ENCODE peak calls at places on chromosomes 3 and 15, in seven cellular contexts. One of them, this sample, is unnamed.
A peak's percentile ranks its signal among the peaks of the same experiment; 100 is the strongest.

GRCh38 chr3:132556467-132557159 is 40.5 kb upstream of the ACKR4 start:
- DNase-seq in CD8-positive, alpha-beta T cell: no peak
- DNase-seq in ovary: no peak
- DNase-seq in left ventricle myocardium inferior: peak; percentile 61
- DNase-seq in GM12878: no peak
- DNase-seq in fibroblast of lung: no peak
- DNase-seq in adrenal gland: no peak
- DNase-seq in this sample: no peak

GRCh38 chr15:64324513-64324912 is 31.5 kb downstream of the CSNK1G1 start:
- DNase-seq in CD8-positive, alpha-beta T cell: no peak
- DNase-seq in ovary: no peak
- DNase-seq in left ventricle myocardium inferior: no peak
- DNase-seq in GM12878: no peak
- DNase-seq in fibroblast of lung: peak; percentile 29
- DNase-seq in adrenal gland: no peak
- DNase-seq in this sample: no peak

GRCh38 chr3:71551286-71551919 is 32.1 kb downstream of the FOXP1 start:
- DNase-seq in CD8-positive, alpha-beta T cell: no peak
- DNase-seq in ovary: no peak
- DNase-seq in left ventricle myocardium inferior: no peak
- DNase-seq in GM12878: no peak
- DNase-seq in fibroblast of lung: peak; percentile 79
- DNase-seq in adrenal gland: no peak
- DNase-seq in this sample: no peak

GRCh38 chr15:66269326-66270090 is 16.0 kb upstream of the MEGF11 start:
- DNase-seq in CD8-positive, alpha-beta T cell: no peak
- DNase-seq in ovary: no peak
- DNase-seq in left ventricle myocardium inferior: no peak
- DNase-seq in GM12878: no peak
- DNase-seq in fibroblast of lung: peak; percentile 71
- DNase-seq in adrenal gland: peak; percentile 91
- DNase-seq in this sample: no peak

GRCh38 chr3:121834079-121834730 is 655 bp downstream of the IQCB1 start:
- DNase-seq in CD8-positive, alpha-beta T cell: no peak
- DNase-seq in ovary: peak; percentile 41
- DNase-seq in left ventricle myocardium inferior: no peak
- DNase-seq in GM12878: no peak
- DNase-seq in fibroblast of lung: peak; percentile 14
- DNase-seq in adrenal gland: no peak
- DNase-seq in this sample: no peak

GRCh38 chr3:195522254-195523023 is 20.7 kb downstream of the PPP1R2 start:
- DNase-seq in CD8-positive, alpha-beta T cell: peak; percentile 52
- DNase-seq in ovary: no peak
- DNase-seq in left ventricle myocardium inferior: no peak
- DNase-seq in GM12878: no peak
- DNase-seq in fibroblast of lung: no peak
- DNase-seq in adrenal gland: no peak
- DNase-seq in this sample: no peak

GRCh38 chr3:33061782-33062181 is 35.2 kb downstream of the GLB1 start:
- DNase-seq in CD8-positive, alpha-beta T cell: no peak
- DNase-seq in ovary: no peak
- DNase-seq in left ventricle myocardium inferior: no peak
- DNase-seq in GM12878: no peak
- DNase-seq in fibroblast of lung: peak; percentile 73
- DNase-seq in adrenal gland: no peak
- DNase-seq in this sample: peak; percentile 30

GRCh38 chr15:63402498-63403253 is 21.0 kb upstream of the CA12 start:
- DNase-seq in CD8-positive, alpha-beta T cell: no peak
- DNase-seq in ovary: no peak
- DNase-seq in left ventricle myocardium inferior: no peak
- DNase-seq in GM12878: no peak
- DNase-seq in fibroblast of lung: peak; percentile 26
- DNase-seq in adrenal gland: no peak
- DNase-seq in this sample: no peak

GRCh38 chr3:111534701-111535100 is 7.3 kb upstream of the CD96 start:
- DNase-seq in CD8-positive, alpha-beta T cell: no peak
- DNase-seq in ovary: no peak
- DNase-seq in left ventricle myocardium inferior: no peak
- DNase-seq in GM12878: no peak
- DNase-seq in fibroblast of lung: peak; percentile 65
- DNase-seq in adrenal gland: no peak
- DNase-seq in this sample: no peak

GRCh38 chr3:62070891-62071290 is 302.5 kb downstream of the FEZF2 start:
- DNase-seq in CD8-positive, alpha-beta T cell: no peak
- DNase-seq in ovary: no peak
- DNase-seq in left ventricle myocardium inferior: no peak
- DNase-seq in GM12878: no peak
- DNase-seq in fibroblast of lung: no peak
- DNase-seq in adrenal gland: no peak
- DNase-seq in this sample: no peak

GRCh38 chr3:15899438-15899837 is 101.7 kb upstream of the ANKRD28 start:
- DNase-seq in CD8-positive, alpha-beta T cell: no peak
- DNase-seq in ovary: no peak
- DNase-seq in left ventricle myocardium inferior: no peak
- DNase-seq in GM12878: no peak
- DNase-seq in fibroblast of lung: peak; percentile 99
- DNase-seq in adrenal gland: no peak
- DNase-seq in this sample: peak; percentile 26

GRCh38 chr3:130955481-130955880 is 61.6 kb downstream of the ATP2C1 start:
- DNase-seq in CD8-positive, alpha-beta T cell: no peak
- DNase-seq in ovary: no peak
- DNase-seq in left ventricle myocardium inferior: no peak
- DNase-seq in GM12878: no peak
- DNase-seq in fibroblast of lung: no peak
- DNase-seq in adrenal gland: no peak
- DNase-seq in this sample: no peak

GRCh38 chr3:157529751-157530150 is 26.5 kb upstream of the VEPH1 start:
- DNase-seq in CD8-positive, alpha-beta T cell: no peak
- DNase-seq in ovary: no peak
- DNase-seq in left ventricle myocardium inferior: no peak
- DNase-seq in GM12878: no peak
- DNase-seq in fibroblast of lung: no peak
- DNase-seq in adrenal gland: no peak
- DNase-seq in this sample: no peak

GRCh38 chr3:21859124-21859781 is 108.2 kb upstream of the ZNF385D start:
- DNase-seq in CD8-positive, alpha-beta T cell: no peak
- DNase-seq in ovary: no peak
- DNase-seq in left ventricle myocardium inferior: no peak
- DNase-seq in GM12878: no peak
- DNase-seq in fibroblast of lung: no peak
- DNase-seq in adrenal gland: no peak
- DNase-seq in this sample: no peak

GRCh38 chr15:57375827-57376694 is at the start of gene CGNL1:
- DNase-seq in CD8-positive, alpha-beta T cell: no peak
- DNase-seq in ovary: peak; percentile 78
- DNase-seq in left ventricle myocardium inferior: peak; percentile 39
- DNase-seq in GM12878: no peak
- DNase-seq in fibroblast of lung: peak; percentile 36
- DNase-seq in adrenal gland: peak; percentile 27
- DNase-seq in this sample: no peak

DNA sequence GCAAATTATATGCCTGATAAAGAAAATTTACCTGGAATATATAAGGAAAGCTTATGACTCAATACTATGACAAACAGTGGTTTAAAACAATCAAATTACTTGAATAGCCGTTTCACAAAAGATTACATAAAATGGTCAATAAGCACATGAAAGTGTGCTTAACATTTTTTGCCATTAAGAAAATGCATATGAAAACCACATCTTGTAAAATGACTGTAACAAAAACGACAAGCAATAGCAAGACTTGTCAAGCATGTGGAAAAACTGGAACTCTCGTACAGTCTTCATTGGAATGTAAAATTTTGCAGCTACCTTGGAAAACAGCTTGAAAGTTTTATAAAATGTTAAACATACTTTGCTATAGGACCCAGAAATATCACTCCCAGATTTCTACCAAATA is 1110.3 kb downstream of the NAALADL2 start:
- DNase-seq in CD8-positive, alpha-beta T cell: no peak
- DNase-seq in ovary: no peak
- DNase-seq in left ventricle myocardium inferior: no peak
- DNase-seq in GM12878: no peak
- DNase-seq in fibroblast of lung: no peak
- DNase-seq in adrenal gland: no peak
- DNase-seq in this sample: no peak
- H3K9me3 ChIP-seq in CD8-positive, alpha-beta T cell: no peaks in the 10 kb centered on the region
- H3K9me3 ChIP-seq in ovary: no peaks in the 10 kb centered on the region
- H3K9me3 ChIP-seq in left ventricle myocardium inferior: peaks cover 56% of the 10 kb centered on the region
- H3K9me3 ChIP-seq in GM12878: no peaks in the 10 kb centered on the region
- H3K9me3 ChIP-seq in fibroblast of lung: no peaks in the 10 kb centered on the region
- H3K9me3 ChIP-seq in adrenal gland: no peaks in the 10 kb centered on the region
- H3K9me3 ChIP-seq in this sample: no peaks in the 10 kb centered on the region

GRCh38 chr15:28996289-28996688 is 110.5 kb downstream of the APBA2 start:
- DNase-seq in CD8-positive, alpha-beta T cell: no peak
- DNase-seq in ovary: no peak
- DNase-seq in left ventricle myocardium inferior: no peak
- DNase-seq in GM12878: no peak
- DNase-seq in fibroblast of lung: no peak
- DNase-seq in adrenal gland: no peak
- DNase-seq in this sample: no peak

GRCh38 chr15:28995721-28996120 is 109.9 kb downstream of the APBA2 start:
- DNase-seq in CD8-positive, alpha-beta T cell: no peak
- DNase-seq in ovary: no peak
- DNase-seq in left ventricle myocardium inferior: no peak
- DNase-seq in GM12878: no peak
- DNase-seq in fibroblast of lung: no peak
- DNase-seq in adrenal gland: no peak
- DNase-seq in this sample: no peak

GRCh38 chr15:28995193-28995592 is 109.4 kb downstream of the APBA2 start:
- DNase-seq in CD8-positive, alpha-beta T cell: no peak
- DNase-seq in ovary: no peak
- DNase-seq in left ventricle myocardium inferior: no peak
- DNase-seq in GM12878: no peak
- DNase-seq in fibroblast of lung: no peak
- DNase-seq in adrenal gland: no peak
- DNase-seq in this sample: no peak

GRCh38 chr15:28996953-28997352 is 111.2 kb downstream of the APBA2 start:
- DNase-seq in CD8-positive, alpha-beta T cell: no peak
- DNase-seq in ovary: no peak
- DNase-seq in left ventricle myocardium inferior: no peak
- DNase-seq in GM12878: no peak
- DNase-seq in fibroblast of lung: no peak
- DNase-seq in adrenal gland: no peak
- DNase-seq in this sample: no peak

DNA sequence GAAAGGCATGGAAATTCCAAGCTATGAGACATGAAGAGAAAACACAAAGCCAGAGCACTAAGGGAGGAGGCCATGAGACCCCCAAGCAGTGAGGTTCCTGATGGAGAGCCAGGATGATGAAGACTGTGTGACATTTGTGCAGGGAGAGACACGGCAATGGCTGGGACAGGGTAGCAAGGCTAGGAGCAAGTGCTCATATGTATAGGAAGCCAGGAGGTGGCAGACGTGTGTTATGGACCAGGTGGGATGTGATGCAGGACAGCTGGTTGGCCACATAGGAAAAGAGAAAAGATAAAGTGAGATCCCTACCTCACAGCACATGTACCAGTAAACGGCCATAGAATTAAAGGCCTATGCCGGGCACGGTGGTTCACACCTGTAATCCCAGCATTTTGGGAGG is 112.7 kb downstream of the APBA2 start:
- DNase-seq in CD8-positive, alpha-beta T cell: no peak
- DNase-seq in ovary: no peak
- DNase-seq in left ventricle myocardium inferior: no peak
- DNase-seq in GM12878: no peak
- DNase-seq in fibroblast of lung: no peak
- DNase-seq in adrenal gland: no peak
- DNase-seq in this sample: no peak
- TF ChIP-seq CTCF in CD8-positive, alpha-beta T cell: no peak
- TF ChIP-seq CTCF in ovary: no peak
- TF ChIP-seq CTCF in left ventricle myocardium inferior: no peak
- TF ChIP-seq CTCF in GM12878: no peak
- TF ChIP-seq CTCF in fibroblast of lung: no peak
- TF ChIP-seq CTCF in adrenal gland: no peak
- TF ChIP-seq CTCF in this sample: no peak

GRCh38 chr15:95444860-95445259 is 885.6 kb upstream of the NR2F2 start:
- DNase-seq in CD8-positive, alpha-beta T cell: no peak
- DNase-seq in ovary: no peak
- DNase-seq in left ventricle myocardium inferior: no peak
- DNase-seq in GM12878: no peak
- DNase-seq in fibroblast of lung: no peak
- DNase-seq in adrenal gland: no peak
- DNase-seq in this sample: no peak

GRCh38 chr15:95442107-95442719 is 888.3 kb upstream of the NR2F2 start:
- DNase-seq in CD8-positive, alpha-beta T cell: no peak
- DNase-seq in ovary: no peak
- DNase-seq in left ventricle myocardium inferior: no peak
- DNase-seq in GM12878: no peak
- DNase-seq in fibroblast of lung: peak; percentile 34
- DNase-seq in adrenal gland: peak; percentile 36
- DNase-seq in this sample: no peak

GRCh38 chr15:95440712-95441111 is 889.8 kb upstream of the NR2F2 start:
- DNase-seq in CD8-positive, alpha-beta T cell: no peak
- DNase-seq in ovary: no peak
- DNase-seq in left ventricle myocardium inferior: no peak
- DNase-seq in GM12878: no peak
- DNase-seq in fibroblast of lung: no peak
- DNase-seq in adrenal gland: peak; percentile 42
- DNase-seq in this sample: no peak

GRCh38 chr15:95439812-95440380 is 890.6 kb upstream of the NR2F2 start:
- DNase-seq in CD8-positive, alpha-beta T cell: no peak
- DNase-seq in ovary: no peak
- DNase-seq in left ventricle myocardium inferior: no peak
- DNase-seq in GM12878: no peak
- DNase-seq in fibroblast of lung: peak; percentile 71
- DNase-seq in adrenal gland: no peak
- DNase-seq in this sample: no peak
- H3K9me3 ChIP-seq in CD8-positive, alpha-beta T cell: no peaks in the 10 kb centered on the region
- H3K9me3 ChIP-seq in ovary: no peaks in the 10 kb centered on the region
- H3K9me3 ChIP-seq in left ventricle myocardium inferior: no peaks in the 10 kb centered on the region
- H3K9me3 ChIP-seq in GM12878: no peaks in the 10 kb centered on the region
- H3K9me3 ChIP-seq in fibroblast of lung: no peaks in the 10 kb centered on the region
- H3K9me3 ChIP-seq in adrenal gland: no peaks in the 10 kb centered on the region
- H3K9me3 ChIP-seq in this sample: no peaks in the 10 kb centered on the region

GRCh38 chr3:38004415-38005075 is 14.0 kb downstream of the VILL start:
- DNase-seq in CD8-positive, alpha-beta T cell: peak; percentile 53
- DNase-seq in ovary: peak; percentile 75
- DNase-seq in left ventricle myocardium inferior: peak; percentile 79
- DNase-seq in GM12878: no peak
- DNase-seq in fibroblast of lung: peak; percentile 51
- DNase-seq in adrenal gland: peak; percentile 80
- DNase-seq in this sample: no peak
- TF ChIP-seq CTCF in CD8-positive, alpha-beta T cell: no peak
- TF ChIP-seq CTCF in ovary: peak; percentile 52
- TF ChIP-seq CTCF in left ventricle myocardium inferior: peak; percentile 76
- TF ChIP-seq CTCF in GM12878: peak; percentile 68
- TF ChIP-seq CTCF in fibroblast of lung: peak; percentile 76
- TF ChIP-seq CTCF in adrenal gland: peak; percentile 69
- TF ChIP-seq CTCF in this sample: peak; percentile 78

This sample was measured in AG04450.